ENCODE peak calls at places on chromosomes 16 and 17, in five cellular contexts. S is SK-N-SH, T is GM12878, J is H1, B is K562. V is an unnamed sample.

GRCh38 chr17:13478326-13478830 is 123.4 kb downstream of the HS3ST3A1 start:
- DNase-seq in S (no peak), B (no peak), T (no peak), J (no peak), V (no peak)

GRCh38 chr17:43482103-43483012 is 1.4 kb upstream of the DHX8 start:
- DNase-seq in S (no peak), T (no peak), J (no peak), B (no peak), V (no peak)

GRCh38 chr16:3020604-3021448 is 658 bp downstream of the TNFRSF12A start:
- DNase-seq in T (no peak), J (peak), B (peak), S (peak), V (peak)

GRCh38 chr17:17412331-17412730 is 64.5 kb upstream of the MED9 start:
- DNase-seq in T (no peak), S (no peak), B (no peak), J (no peak), V (no peak)

GRCh38 chr16:81143921-81144471 is 47.8 kb upstream of the GCSH start:
- DNase-seq in B (no peak), T (no peak), J (no peak), S (no peak), V (no peak)

GRCh38 chr17:50899005-50899460 is 32.9 kb upstream of the TOB1 start:
- DNase-seq in T (no peak), B (no peak), S (no peak), J (no peak), V (no peak)

GRCh38 chr17:57342141-57342540 is 85.8 kb downstream of the MSI2 start:
- DNase-seq in S (no peak), B (no peak), T (no peak), J (no peak), V (no peak)

GRCh38 chr17:42679001-42679491 is 2.3 kb upstream of the PLEKHH3 start:
- DNase-seq in S (no peak), T (no peak), B (peak), J (no peak), V (peak)

GRCh38 chr16:65548470-65548869 is 426.6 kb upstream of the CDH11 start:
- DNase-seq in J (no peak), S (peak), T (no peak), B (no peak), V (no peak)

GRCh38 chr16:15874745-15875314 is 13.6 kb downstream of the CEP20 start:
- DNase-seq in J (peak), B (no peak), T (no peak), S (peak), V (peak)

GRCh38 chr16:66824006-66824405 is 6.8 kb downstream of the NAE1 start:
- DNase-seq in T (no peak), B (no peak), S (no peak), J (no peak), V (no peak)

GRCh38 chr16:56389554-56389953 is 35.8 kb downstream of the AMFR start:
- DNase-seq in B (no peak), J (no peak), S (no peak), T (no peak), V (no peak)

GRCh38 chr16:741986-742629 is 1.3 kb upstream of the CIAO3 start:
- DNase-seq in J (no peak), T (no peak), B (no peak), S (no peak), V (no peak)

GRCh38 chr17:45729284-45729907 is 54.7 kb upstream of the CRHR1 start:
- DNase-seq in T (no peak), B (no peak), S (no peak), J (no peak), V (no peak)

GRCh38 chr17:65088621-65089385 is 32.3 kb upstream of the GNA13 start:
- DNase-seq in T (no peak), B (no peak), S (no peak), J (no peak), V (peak)

GRCh38 chr17:15453246-15453645 is 14.2 kb downstream of the CDRT4 start:
- DNase-seq in J (no peak), B (no peak), S (no peak), T (no peak), V (no peak)

GRCh38 chr17:34259151-34259550 is 4.1 kb downstream of the CCL2 start:
- DNase-seq in S (no peak), J (no peak), T (no peak), B (no peak), V (no peak)

GRCh38 chr16:23836404-23837291 is 865 bp downstream of the PRKCB start:
- DNase-seq in S (peak), B (peak), J (peak), T (no peak), V (no peak)

GRCh38 chr17:34710226-34710625 is 130.8 kb downstream of the TMEM132E start:
- DNase-seq in S (no peak), J (no peak), T (no peak), B (no peak), V (no peak)

GRCh38 chr17:50608700-50609375 is 25.8 kb upstream of the ABCC3 start:
- DNase-seq in B (no peak), T (no peak), J (no peak), S (no peak), V (no peak)

GRCh38 chr17:32261521-32261792 is 4.2 kb upstream of the RHBDL3 start:
- DNase-seq in T (no peak), J (no peak), B (no peak), S (no peak), V (no peak)
- TF ChIP-seq JUND in T (no peak), J (no peak), B (no peak), S (no peak), V (no peak)

GRCh38 chr17:39674702-39675389 is 6.6 kb downstream of the PNMT start:
- DNase-seq in T (no peak), B (peak), S (no peak), J (no peak), V (peak)

GRCh38 chr17:39671651-39672521 is 3.6 kb downstream of the PNMT start:
- DNase-seq in S (peak), B (peak), T (no peak), J (peak), V (peak)

GRCh38 chr17:39672522-39673334 is 4.5 kb downstream of the PNMT start:
- DNase-seq in J (no peak), S (no peak), B (no peak), T (no peak), V (no peak)

GRCh38 chr17:39674179-39674578 is 5.9 kb downstream of the PNMT start:
- DNase-seq in J (no peak), S (no peak), B (no peak), T (no peak), V (no peak)

GRCh38 chr17:39673335-39674081 is 5.3 kb downstream of the PNMT start:
- DNase-seq in B (no peak), T (no peak), S (no peak), J (no peak), V (no peak)
- TF ChIP-seq JUND in B (no peak), T (no peak), S (no peak), J (no peak), V (no peak)

GRCh38 chr17:61837175-61838051 is 25.9 kb downstream of the BRIP1 start:
- DNase-seq in J (no peak), B (peak), T (peak), S (peak), V (peak)
- TF ChIP-seq JUND in J (no peak), B (no peak), T (no peak), S (no peak), V (no peak)

GRCh38 chr16:87850009-87851006 is 19.0 kb downstream of the SLC7A5 start:
- DNase-seq in S (peak), J (peak), B (peak), T (no peak), V (peak)
- TF ChIP-seq JUND in S (no peak), J (no peak), B (no peak), T (no peak), V (no peak)

GRCh38 chr17:74307984-74308773 is 17.8 kb upstream of the KIF19 start:
- DNase-seq in B (no peak), T (no peak), J (no peak), S (no peak), V (no peak)
- TF ChIP-seq JUND in B (no peak), T (no peak), J (no peak), S (no peak), V (no peak)

DNA sequence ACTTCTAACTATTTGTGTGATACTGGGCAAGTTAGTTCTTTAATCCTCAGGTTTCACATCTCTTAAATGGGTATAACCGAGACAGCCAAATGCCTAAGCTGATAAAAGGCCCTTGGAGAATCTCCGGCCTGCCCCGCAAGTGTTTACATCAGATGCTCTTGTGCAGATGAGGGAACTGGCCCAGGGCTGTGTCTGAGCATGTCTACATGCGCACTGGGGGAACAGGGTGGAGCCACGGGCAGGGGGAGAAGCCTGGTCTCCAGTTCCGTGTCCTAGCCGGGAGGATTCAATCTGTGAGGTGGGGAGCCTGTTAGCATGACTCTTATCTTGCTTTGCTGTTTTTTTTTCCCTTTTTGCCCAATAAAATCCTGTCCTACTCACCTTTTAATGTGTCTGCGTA is 222.9 kb downstream of the CDH8 start:
- DNase-seq in T (no peak), B (no peak), J (no peak), S (no peak), V (no peak)
- TF ChIP-seq JUND in T (no peak), B (no peak), J (no peak), S (no peak), V (no peak)

DNA sequence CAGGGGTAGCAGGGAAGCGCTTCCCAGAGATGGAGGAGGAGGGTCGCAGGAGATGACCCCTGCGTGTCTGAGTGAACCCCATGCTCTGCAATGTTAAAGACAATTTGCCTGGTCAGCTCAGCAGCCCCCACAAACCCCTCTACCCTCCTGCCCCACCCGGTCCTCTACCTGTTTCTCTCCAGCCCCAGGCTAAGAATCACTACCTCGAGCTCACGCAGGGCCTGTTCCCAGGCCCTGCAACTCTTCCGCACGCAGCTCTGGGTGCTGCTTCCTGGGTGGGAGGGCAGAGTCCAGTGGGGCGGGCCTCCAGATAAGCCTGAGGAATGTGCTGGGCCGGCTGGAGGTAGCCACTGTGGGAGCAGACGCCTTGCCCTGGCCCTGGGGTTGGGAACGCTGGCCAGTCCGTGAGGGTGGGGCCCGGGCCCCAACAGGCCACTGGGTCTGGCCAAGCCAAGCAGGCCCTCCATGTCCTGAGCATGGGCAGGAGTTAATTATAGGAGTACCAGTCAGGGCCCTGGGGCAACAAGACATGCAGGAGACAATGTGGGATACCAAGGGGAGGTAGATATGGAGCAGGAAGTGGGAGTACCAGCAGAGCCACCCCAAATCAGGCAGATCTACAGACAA is 6.1 kb downstream of the DOK4 start:
- DNase-seq in T (no peak), S (peak), B (peak), J (no peak), V (no peak)
- TF ChIP-seq JUND in T (no peak), S (no peak), B (no peak), J (no peak), V (no peak)

GRCh38 chr17:47687748-47688147 is 6.2 kb upstream of the TBKBP1 start:
- DNase-seq in J (peak), S (peak), B (no peak), T (no peak), V (no peak)
- TF ChIP-seq JUND in J (no peak), S (no peak), B (no peak), T (no peak), V (no peak)

GRCh38 chr16:72467157-72467759 is 295.3 kb upstream of the PMFBP1 start:
- DNase-seq in S (peak), T (no peak), J (no peak), B (peak), V (peak)
- TF ChIP-seq JUND in S (no peak), T (no peak), J (no peak), B (no peak), V (no peak)